ENCODE peak calls at places on chromosome 9, in seven cellular contexts. B is sciatic nerve; O is EH; R is mammary epithelial cell; U is kidney tubule cell; Y is activated CD4-positive, alpha-beta T cell treated with anti-CD3 and anti-CD28 coated beads, Interleukin-2, amount 50 U/mL, for 4 hours; X is adrenal gland. C is an unnamed sample.

GRCh38 chr9:98071737-98072136 is 15.2 kb downstream of the NANS start:
- DNase-seq in X (no peak), B (no peak), O (no peak), Y (no peak), R (no peak), U (no peak), C (peak)

GRCh38 chr9:134709512-134710270 is 68.1 kb downstream of the COL5A1 start:
- DNase-seq in Y (no peak), B (no peak), R (no peak), O (peak), U (no peak), X (peak), C (no peak)

GRCh38 chr9:128637656-128638055 is 19.0 kb downstream of the DYNC2I2 start:
- DNase-seq in R (no peak), U (no peak), O (peak), Y (no peak), X (no peak), B (no peak), C (no peak)

GRCh38 chr9:77707696-77708095 is 59.6 kb upstream of the GNA14 start:
- DNase-seq in U (peak), Y (no peak), R (peak), X (peak), B (peak), O (peak), C (peak)

GRCh38 chr9:107039546-107039945 is 176.6 kb downstream of the ZNF462 start:
- DNase-seq in X (no peak), Y (no peak), R (peak), B (no peak), U (peak), O (peak), C (no peak)

GRCh38 chr9:13487071-13487470 is 207.6 kb upstream of the MPDZ start:
- DNase-seq in R (no peak), B (no peak), X (no peak), U (no peak), O (no peak), Y (no peak), C (no peak)

GRCh38 chr9:109274768-109275596 is 45.9 kb downstream of the EPB41L4B start:
- DNase-seq in R (no peak), X (no peak), O (no peak), Y (no peak), B (no peak), U (no peak), C (no peak)

GRCh38 chr9:87682085-87682484 is 43.8 kb upstream of the CTSL start:
- DNase-seq in R (no peak), X (no peak), U (no peak), B (no peak), Y (no peak), O (no peak), C (no peak)

GRCh38 chr9:21543187-21543586 is 61.1 kb upstream of the IFNE start:
- DNase-seq in B (no peak), O (no peak), Y (no peak), X (no peak), U (peak), R (no peak), C (no peak)

GRCh38 chr9:74404620-74405019 is 92.5 kb upstream of the RORB start:
- DNase-seq in O (no peak), X (no peak), B (no peak), R (no peak), U (no peak), Y (no peak), C (no peak)

GRCh38 chr9:130331573-130331972 is 66.0 kb downstream of the HMCN2 start:
- DNase-seq in X (no peak), R (peak), U (peak), Y (no peak), O (peak), B (peak), C (no peak)

GRCh38 chr9:133895335-133895734 is 96.8 kb downstream of the VAV2 start:
- DNase-seq in R (no peak), Y (no peak), U (no peak), X (no peak), B (no peak), O (no peak), C (no peak)

GRCh38 chr9:121550569-121551512 is 51.2 kb upstream of the GGTA1 start:
- DNase-seq in U (peak), X (peak), Y (peak), O (peak), R (peak), B (peak), C (peak)

GRCh38 chr9:115601456-115601855 is 483.5 kb upstream of the TNC start:
- DNase-seq in R (no peak), B (no peak), U (no peak), Y (no peak), X (no peak), O (peak), C (no peak)

GRCh38 chr9:118558026-118558425 is 811.2 kb downstream of the BRINP1 start:
- DNase-seq in O (no peak), U (peak), X (no peak), B (no peak), R (no peak), Y (no peak), C (no peak)

GRCh38 chr9:38671372-38671731 is 48.6 kb downstream of the FAM240B start:
- DNase-seq in X (no peak), U (no peak), O (no peak), B (no peak), Y (no peak), R (no peak), C (no peak)

GRCh38 chr9:109315889-109316640 is 4.8 kb downstream of the EPB41L4B start:
- DNase-seq in Y (no peak), U (peak), B (peak), R (peak), O (no peak), X (peak), C (peak)

GRCh38 chr9:82417501-82417900 is 428.9 kb downstream of the SPATA31D1 start:
- DNase-seq in X (no peak), B (no peak), U (no peak), R (no peak), Y (no peak), O (no peak), C (no peak)

GRCh38 chr9:21752003-21752402 is 50.4 kb upstream of the MTAP start:
- DNase-seq in B (no peak), U (no peak), X (no peak), O (no peak), Y (no peak), R (no peak), C (no peak)

GRCh38 chr9:92590386-92590785 is 54.6 kb upstream of the ECM2 start:
- DNase-seq in U (no peak), Y (no peak), O (peak), X (peak), B (peak), R (no peak), C (no peak)

GRCh38 chr9:97572892-97573365 is 60.2 kb downstream of the TSTD2 start:
- DNase-seq in O (no peak), Y (no peak), R (no peak), B (peak), X (peak), U (no peak), C (no peak)

GRCh38 chr9:94207781-94208180 is 51.3 kb upstream of the ZNF169 start:
- DNase-seq in U (no peak), O (no peak), Y (no peak), B (no peak), R (no peak), X (no peak), C (no peak)

GRCh38 chr9:81594415-81594814 is 94.9 kb downstream of the TLE1 start:
- DNase-seq in R (no peak), Y (no peak), B (no peak), O (no peak), X (no peak), U (no peak), C (no peak)

GRCh38 chr9:136286359-136286986 is 17.4 kb downstream of the CCDC187 start:
- DNase-seq in Y (no peak), U (no peak), R (no peak), X (no peak), B (no peak), O (no peak), C (no peak)

GRCh38 chr9:136311433-136312375 is 7.8 kb upstream of the CCDC187 start:
- DNase-seq in Y (no peak), X (no peak), O (no peak), R (no peak), U (peak), B (no peak), C (no peak)